ENCODE peak calls at places on chromosomes 4 and X, in ten cellular contexts. One of them, this sample, is unnamed.

GRCh38 chr4:15690020-15690809 is 8.6 kb downstream of the FAM200B start:
- DNase-seq in stimulated activated CD4-positive, alpha-beta T cell treated with anti-CD3 and anti-CD28 coated beads, TNF-alpha, amount 100 ng/mL, for 4 hours: no peak
- DNase-seq in RKO: peak; percentile 30
- DNase-seq in nephron progenitor cell: no peak
- DNase-seq in fibroblast of the aortic adventitia: peak; percentile 98
- DNase-seq in activated CD4-positive, alpha-beta T cell treated with anti-CD3 and anti-CD28 coated beads, Interleukin-2, amount 50 U/mL, for 4 hours: no peak
- DNase-seq in coronary artery: no peak
- DNase-seq in activated T-helper 1 cell treated with anti-CD3 and anti-CD28 coated beads, Interleukin-12 subunit alpha, Interleukin-12 subunit beta, Interleukin-2, Interleukin-4 antibody, amounts not matched to agents 30 ng/mL and 10 ng/mL and 1 ng/mL, durations not matched to agents 14 hours and 24 hours and 36 hours: no peak
- DNase-seq in endothelial cell: no peak
- DNase-seq in GM13977: no peak
- DNase-seq in this sample: no peak

GRCh38 chr4:30429813-30430466 is 290.2 kb upstream of the PCDH7 start:
- DNase-seq in stimulated activated CD4-positive, alpha-beta T cell treated with anti-CD3 and anti-CD28 coated beads, TNF-alpha, amount 100 ng/mL, for 4 hours: no peak
- DNase-seq in RKO: peak; percentile 89
- DNase-seq in nephron progenitor cell: no peak
- DNase-seq in fibroblast of the aortic adventitia: peak; percentile 74
- DNase-seq in activated CD4-positive, alpha-beta T cell treated with anti-CD3 and anti-CD28 coated beads, Interleukin-2, amount 50 U/mL, for 4 hours: no peak
- DNase-seq in coronary artery: no peak
- DNase-seq in activated T-helper 1 cell treated with anti-CD3 and anti-CD28 coated beads, Interleukin-12 subunit alpha, Interleukin-12 subunit beta, Interleukin-2, Interleukin-4 antibody, amounts not matched to agents 30 ng/mL and 10 ng/mL and 1 ng/mL, durations not matched to agents 14 hours and 24 hours and 36 hours: no peak
- DNase-seq in endothelial cell: no peak
- DNase-seq in GM13977: no peak
- DNase-seq in this sample: no peak

GRCh38 chr4:166165829-166166420 is 292.9 kb downstream of the TLL1 start:
- DNase-seq in stimulated activated CD4-positive, alpha-beta T cell treated with anti-CD3 and anti-CD28 coated beads, TNF-alpha, amount 100 ng/mL, for 4 hours: no peak
- DNase-seq in RKO: peak; percentile 82
- DNase-seq in nephron progenitor cell: peak; percentile 41
- DNase-seq in fibroblast of the aortic adventitia: peak; percentile 90
- DNase-seq in activated CD4-positive, alpha-beta T cell treated with anti-CD3 and anti-CD28 coated beads, Interleukin-2, amount 50 U/mL, for 4 hours: no peak
- DNase-seq in coronary artery: no peak
- DNase-seq in activated T-helper 1 cell treated with anti-CD3 and anti-CD28 coated beads, Interleukin-12 subunit alpha, Interleukin-12 subunit beta, Interleukin-2, Interleukin-4 antibody, amounts not matched to agents 30 ng/mL and 10 ng/mL and 1 ng/mL, durations not matched to agents 14 hours and 24 hours and 36 hours: no peak
- DNase-seq in endothelial cell: peak; percentile 40
- DNase-seq in GM13977: peak; percentile 41
- DNase-seq in this sample: peak; percentile 90

GRCh38 chr4:31518796-31519250 is 798.7 kb downstream of the PCDH7 start:
- DNase-seq in stimulated activated CD4-positive, alpha-beta T cell treated with anti-CD3 and anti-CD28 coated beads, TNF-alpha, amount 100 ng/mL, for 4 hours: no peak
- DNase-seq in RKO: peak; percentile 67
- DNase-seq in nephron progenitor cell: no peak
- DNase-seq in fibroblast of the aortic adventitia: peak; percentile 38
- DNase-seq in activated CD4-positive, alpha-beta T cell treated with anti-CD3 and anti-CD28 coated beads, Interleukin-2, amount 50 U/mL, for 4 hours: no peak
- DNase-seq in coronary artery: no peak
- DNase-seq in activated T-helper 1 cell treated with anti-CD3 and anti-CD28 coated beads, Interleukin-12 subunit alpha, Interleukin-12 subunit beta, Interleukin-2, Interleukin-4 antibody, amounts not matched to agents 30 ng/mL and 10 ng/mL and 1 ng/mL, durations not matched to agents 14 hours and 24 hours and 36 hours: no peak
- DNase-seq in endothelial cell: no peak
- DNase-seq in GM13977: no peak
- DNase-seq in this sample: no peak

GRCh38 chr4:5890063-5890727 is 2.7 kb downstream of the CRMP1 start:
- DNase-seq in stimulated activated CD4-positive, alpha-beta T cell treated with anti-CD3 and anti-CD28 coated beads, TNF-alpha, amount 100 ng/mL, for 4 hours: no peak
- DNase-seq in RKO: no peak
- DNase-seq in nephron progenitor cell: peak; percentile 83
- DNase-seq in fibroblast of the aortic adventitia: no peak
- DNase-seq in activated CD4-positive, alpha-beta T cell treated with anti-CD3 and anti-CD28 coated beads, Interleukin-2, amount 50 U/mL, for 4 hours: no peak
- DNase-seq in coronary artery: no peak
- DNase-seq in activated T-helper 1 cell treated with anti-CD3 and anti-CD28 coated beads, Interleukin-12 subunit alpha, Interleukin-12 subunit beta, Interleukin-2, Interleukin-4 antibody, amounts not matched to agents 30 ng/mL and 10 ng/mL and 1 ng/mL, durations not matched to agents 14 hours and 24 hours and 36 hours: no peak
- DNase-seq in endothelial cell: peak; percentile 71
- DNase-seq in GM13977: peak; percentile 43
- DNase-seq in this sample: peak; percentile 97

GRCh38 chrX:64894454-64895038 is 81.7 kb downstream of the ZC4H2 start:
- DNase-seq in stimulated activated CD4-positive, alpha-beta T cell treated with anti-CD3 and anti-CD28 coated beads, TNF-alpha, amount 100 ng/mL, for 4 hours: peak; percentile 4
- DNase-seq in RKO: peak; percentile 14
- DNase-seq in nephron progenitor cell: peak; percentile 19
- DNase-seq in fibroblast of the aortic adventitia: no peak
- DNase-seq in activated CD4-positive, alpha-beta T cell treated with anti-CD3 and anti-CD28 coated beads, Interleukin-2, amount 50 U/mL, for 4 hours: peak; percentile 0
- DNase-seq in coronary artery: no peak
- DNase-seq in activated T-helper 1 cell treated with anti-CD3 and anti-CD28 coated beads, Interleukin-12 subunit alpha, Interleukin-12 subunit beta, Interleukin-2, Interleukin-4 antibody, amounts not matched to agents 30 ng/mL and 10 ng/mL and 1 ng/mL, durations not matched to agents 14 hours and 24 hours and 36 hours: no peak
- DNase-seq in endothelial cell: peak; percentile 53
- DNase-seq in GM13977: peak; percentile 17
- DNase-seq in this sample: no peak

GRCh38 chrX:49276207-49276606 is 6.6 kb downstream of the PPP1R3F start:
- DNase-seq in stimulated activated CD4-positive, alpha-beta T cell treated with anti-CD3 and anti-CD28 coated beads, TNF-alpha, amount 100 ng/mL, for 4 hours: no peak
- DNase-seq in RKO: no peak
- DNase-seq in nephron progenitor cell: no peak
- DNase-seq in fibroblast of the aortic adventitia: no peak
- DNase-seq in activated CD4-positive, alpha-beta T cell treated with anti-CD3 and anti-CD28 coated beads, Interleukin-2, amount 50 U/mL, for 4 hours: no peak
- DNase-seq in coronary artery: no peak
- DNase-seq in activated T-helper 1 cell treated with anti-CD3 and anti-CD28 coated beads, Interleukin-12 subunit alpha, Interleukin-12 subunit beta, Interleukin-2, Interleukin-4 antibody, amounts not matched to agents 30 ng/mL and 10 ng/mL and 1 ng/mL, durations not matched to agents 14 hours and 24 hours and 36 hours: no peak
- DNase-seq in endothelial cell: no peak
- DNase-seq in GM13977: no peak
- DNase-seq in this sample: no peak

GRCh38 chr4:39941682-39942217 is 36.0 kb downstream of the PDS5A start:
- DNase-seq in stimulated activated CD4-positive, alpha-beta T cell treated with anti-CD3 and anti-CD28 coated beads, TNF-alpha, amount 100 ng/mL, for 4 hours: no peak
- DNase-seq in RKO: no peak
- DNase-seq in nephron progenitor cell: no peak
- DNase-seq in fibroblast of the aortic adventitia: no peak
- DNase-seq in activated CD4-positive, alpha-beta T cell treated with anti-CD3 and anti-CD28 coated beads, Interleukin-2, amount 50 U/mL, for 4 hours: no peak
- DNase-seq in coronary artery: no peak
- DNase-seq in activated T-helper 1 cell treated with anti-CD3 and anti-CD28 coated beads, Interleukin-12 subunit alpha, Interleukin-12 subunit beta, Interleukin-2, Interleukin-4 antibody, amounts not matched to agents 30 ng/mL and 10 ng/mL and 1 ng/mL, durations not matched to agents 14 hours and 24 hours and 36 hours: no peak
- DNase-seq in endothelial cell: no peak
- DNase-seq in GM13977: no peak
- DNase-seq in this sample: no peak

GRCh38 chr4:166274775-166275174 is 401.7 kb downstream of the TLL1 start:
- DNase-seq in stimulated activated CD4-positive, alpha-beta T cell treated with anti-CD3 and anti-CD28 coated beads, TNF-alpha, amount 100 ng/mL, for 4 hours: no peak
- DNase-seq in RKO: no peak
- DNase-seq in nephron progenitor cell: no peak
- DNase-seq in fibroblast of the aortic adventitia: no peak
- DNase-seq in activated CD4-positive, alpha-beta T cell treated with anti-CD3 and anti-CD28 coated beads, Interleukin-2, amount 50 U/mL, for 4 hours: no peak
- DNase-seq in coronary artery: no peak
- DNase-seq in activated T-helper 1 cell treated with anti-CD3 and anti-CD28 coated beads, Interleukin-12 subunit alpha, Interleukin-12 subunit beta, Interleukin-2, Interleukin-4 antibody, amounts not matched to agents 30 ng/mL and 10 ng/mL and 1 ng/mL, durations not matched to agents 14 hours and 24 hours and 36 hours: no peak
- DNase-seq in endothelial cell: no peak
- DNase-seq in GM13977: no peak
- DNase-seq in this sample: no peak

GRCh38 chr4:138790993-138791392 is 224.6 kb upstream of the NOCT start:
- DNase-seq in stimulated activated CD4-positive, alpha-beta T cell treated with anti-CD3 and anti-CD28 coated beads, TNF-alpha, amount 100 ng/mL, for 4 hours: no peak
- DNase-seq in RKO: no peak
- DNase-seq in nephron progenitor cell: no peak
- DNase-seq in fibroblast of the aortic adventitia: no peak
- DNase-seq in activated CD4-positive, alpha-beta T cell treated with anti-CD3 and anti-CD28 coated beads, Interleukin-2, amount 50 U/mL, for 4 hours: no peak
- DNase-seq in coronary artery: no peak
- DNase-seq in activated T-helper 1 cell treated with anti-CD3 and anti-CD28 coated beads, Interleukin-12 subunit alpha, Interleukin-12 subunit beta, Interleukin-2, Interleukin-4 antibody, amounts not matched to agents 30 ng/mL and 10 ng/mL and 1 ng/mL, durations not matched to agents 14 hours and 24 hours and 36 hours: no peak
- DNase-seq in endothelial cell: no peak
- DNase-seq in GM13977: no peak
- DNase-seq in this sample: no peak

GRCh38 chr4:82629238-82630000 is 67.6 kb upstream of the TMEM150C start:
- DNase-seq in stimulated activated CD4-positive, alpha-beta T cell treated with anti-CD3 and anti-CD28 coated beads, TNF-alpha, amount 100 ng/mL, for 4 hours: no peak
- DNase-seq in RKO: no peak
- DNase-seq in nephron progenitor cell: no peak
- DNase-seq in fibroblast of the aortic adventitia: peak; percentile 61
- DNase-seq in activated CD4-positive, alpha-beta T cell treated with anti-CD3 and anti-CD28 coated beads, Interleukin-2, amount 50 U/mL, for 4 hours: no peak
- DNase-seq in coronary artery: no peak
- DNase-seq in activated T-helper 1 cell treated with anti-CD3 and anti-CD28 coated beads, Interleukin-12 subunit alpha, Interleukin-12 subunit beta, Interleukin-2, Interleukin-4 antibody, amounts not matched to agents 30 ng/mL and 10 ng/mL and 1 ng/mL, durations not matched to agents 14 hours and 24 hours and 36 hours: no peak
- DNase-seq in endothelial cell: no peak
- DNase-seq in GM13977: no peak
- DNase-seq in this sample: no peak

GRCh38 chr4:124938836-124939235 is 226.3 kb upstream of the ANKRD50 start:
- DNase-seq in stimulated activated CD4-positive, alpha-beta T cell treated with anti-CD3 and anti-CD28 coated beads, TNF-alpha, amount 100 ng/mL, for 4 hours: no peak
- DNase-seq in RKO: no peak
- DNase-seq in nephron progenitor cell: no peak
- DNase-seq in fibroblast of the aortic adventitia: no peak
- DNase-seq in activated CD4-positive, alpha-beta T cell treated with anti-CD3 and anti-CD28 coated beads, Interleukin-2, amount 50 U/mL, for 4 hours: no peak
- DNase-seq in coronary artery: no peak
- DNase-seq in activated T-helper 1 cell treated with anti-CD3 and anti-CD28 coated beads, Interleukin-12 subunit alpha, Interleukin-12 subunit beta, Interleukin-2, Interleukin-4 antibody, amounts not matched to agents 30 ng/mL and 10 ng/mL and 1 ng/mL, durations not matched to agents 14 hours and 24 hours and 36 hours: no peak
- DNase-seq in endothelial cell: no peak
- DNase-seq in GM13977: no peak
- DNase-seq in this sample: no peak

GRCh38 chr4:153916273-153916755 is 127.4 kb upstream of the SFRP2 start:
- DNase-seq in stimulated activated CD4-positive, alpha-beta T cell treated with anti-CD3 and anti-CD28 coated beads, TNF-alpha, amount 100 ng/mL, for 4 hours: peak; percentile 1
- DNase-seq in RKO: no peak
- DNase-seq in nephron progenitor cell: no peak
- DNase-seq in fibroblast of the aortic adventitia: no peak
- DNase-seq in activated CD4-positive, alpha-beta T cell treated with anti-CD3 and anti-CD28 coated beads, Interleukin-2, amount 50 U/mL, for 4 hours: no peak
- DNase-seq in coronary artery: no peak
- DNase-seq in activated T-helper 1 cell treated with anti-CD3 and anti-CD28 coated beads, Interleukin-12 subunit alpha, Interleukin-12 subunit beta, Interleukin-2, Interleukin-4 antibody, amounts not matched to agents 30 ng/mL and 10 ng/mL and 1 ng/mL, durations not matched to agents 14 hours and 24 hours and 36 hours: no peak
- DNase-seq in endothelial cell: no peak
- DNase-seq in GM13977: peak; percentile 17
- DNase-seq in this sample: no peak

GRCh38 chrX:16826207-16826606 is 39.9 kb downstream of the TXLNG start:
- DNase-seq in stimulated activated CD4-positive, alpha-beta T cell treated with anti-CD3 and anti-CD28 coated beads, TNF-alpha, amount 100 ng/mL, for 4 hours: no peak
- DNase-seq in RKO: peak; percentile 81
- DNase-seq in nephron progenitor cell: no peak
- DNase-seq in fibroblast of the aortic adventitia: peak; percentile 77
- DNase-seq in activated CD4-positive, alpha-beta T cell treated with anti-CD3 and anti-CD28 coated beads, Interleukin-2, amount 50 U/mL, for 4 hours: no peak
- DNase-seq in coronary artery: no peak
- DNase-seq in activated T-helper 1 cell treated with anti-CD3 and anti-CD28 coated beads, Interleukin-12 subunit alpha, Interleukin-12 subunit beta, Interleukin-2, Interleukin-4 antibody, amounts not matched to agents 30 ng/mL and 10 ng/mL and 1 ng/mL, durations not matched to agents 14 hours and 24 hours and 36 hours: no peak
- DNase-seq in endothelial cell: no peak
- DNase-seq in GM13977: peak; percentile 44
- DNase-seq in this sample: peak; percentile 37

GRCh38 chr4:112058433-112058832 is 86.8 kb upstream of the FAM241A start:
- DNase-seq in stimulated activated CD4-positive, alpha-beta T cell treated with anti-CD3 and anti-CD28 coated beads, TNF-alpha, amount 100 ng/mL, for 4 hours: no peak
- DNase-seq in RKO: peak; percentile 30
- DNase-seq in nephron progenitor cell: no peak
- DNase-seq in fibroblast of the aortic adventitia: peak; percentile 11
- DNase-seq in activated CD4-positive, alpha-beta T cell treated with anti-CD3 and anti-CD28 coated beads, Interleukin-2, amount 50 U/mL, for 4 hours: no peak
- DNase-seq in coronary artery: no peak
- DNase-seq in activated T-helper 1 cell treated with anti-CD3 and anti-CD28 coated beads, Interleukin-12 subunit alpha, Interleukin-12 subunit beta, Interleukin-2, Interleukin-4 antibody, amounts not matched to agents 30 ng/mL and 10 ng/mL and 1 ng/mL, durations not matched to agents 14 hours and 24 hours and 36 hours: no peak
- DNase-seq in endothelial cell: no peak
- DNase-seq in GM13977: no peak
- DNase-seq in this sample: no peak

GRCh38 chrX:12975999-12976558 is 1.2 kb downstream of the TMSB4X start:
- DNase-seq in stimulated activated CD4-positive, alpha-beta T cell treated with anti-CD3 and anti-CD28 coated beads, TNF-alpha, amount 100 ng/mL, for 4 hours: no peak
- DNase-seq in RKO: no peak
- DNase-seq in nephron progenitor cell: peak; percentile 56
- DNase-seq in fibroblast of the aortic adventitia: peak; percentile 54
- DNase-seq in activated CD4-positive, alpha-beta T cell treated with anti-CD3 and anti-CD28 coated beads, Interleukin-2, amount 50 U/mL, for 4 hours: peak; percentile 36
- DNase-seq in coronary artery: no peak
- DNase-seq in activated T-helper 1 cell treated with anti-CD3 and anti-CD28 coated beads, Interleukin-12 subunit alpha, Interleukin-12 subunit beta, Interleukin-2, Interleukin-4 antibody, amounts not matched to agents 30 ng/mL and 10 ng/mL and 1 ng/mL, durations not matched to agents 14 hours and 24 hours and 36 hours: no peak
- DNase-seq in endothelial cell: no peak
- DNase-seq in GM13977: no peak
- DNase-seq in this sample: peak; percentile 52

GRCh38 chr4:150033937-150034336 is 44.3 kb upstream of the DCLK2 start:
- DNase-seq in stimulated activated CD4-positive, alpha-beta T cell treated with anti-CD3 and anti-CD28 coated beads, TNF-alpha, amount 100 ng/mL, for 4 hours: no peak
- DNase-seq in RKO: no peak
- DNase-seq in nephron progenitor cell: no peak
- DNase-seq in fibroblast of the aortic adventitia: peak; percentile 56
- DNase-seq in activated CD4-positive, alpha-beta T cell treated with anti-CD3 and anti-CD28 coated beads, Interleukin-2, amount 50 U/mL, for 4 hours: no peak
- DNase-seq in coronary artery: no peak
- DNase-seq in activated T-helper 1 cell treated with anti-CD3 and anti-CD28 coated beads, Interleukin-12 subunit alpha, Interleukin-12 subunit beta, Interleukin-2, Interleukin-4 antibody, amounts not matched to agents 30 ng/mL and 10 ng/mL and 1 ng/mL, durations not matched to agents 14 hours and 24 hours and 36 hours: no peak
- DNase-seq in endothelial cell: no peak
- DNase-seq in GM13977: no peak
- DNase-seq in this sample: peak; percentile 37

GRCh38 chr4:89704651-89705395 is 132.1 kb downstream of the SNCA start:
- DNase-seq in stimulated activated CD4-positive, alpha-beta T cell treated with anti-CD3 and anti-CD28 coated beads, TNF-alpha, amount 100 ng/mL, for 4 hours: no peak
- DNase-seq in RKO: no peak
- DNase-seq in nephron progenitor cell: no peak
- DNase-seq in fibroblast of the aortic adventitia: no peak
- DNase-seq in activated CD4-positive, alpha-beta T cell treated with anti-CD3 and anti-CD28 coated beads, Interleukin-2, amount 50 U/mL, for 4 hours: no peak
- DNase-seq in coronary artery: no peak
- DNase-seq in activated T-helper 1 cell treated with anti-CD3 and anti-CD28 coated beads, Interleukin-12 subunit alpha, Interleukin-12 subunit beta, Interleukin-2, Interleukin-4 antibody, amounts not matched to agents 30 ng/mL and 10 ng/mL and 1 ng/mL, durations not matched to agents 14 hours and 24 hours and 36 hours: no peak
- DNase-seq in endothelial cell: no peak
- DNase-seq in GM13977: no peak
- DNase-seq in this sample: peak; percentile 3

GRCh38 chr4:126957555-126958440 is 675.0 kb upstream of the INTU start:
- DNase-seq in stimulated activated CD4-positive, alpha-beta T cell treated with anti-CD3 and anti-CD28 coated beads, TNF-alpha, amount 100 ng/mL, for 4 hours: no peak
- DNase-seq in RKO: no peak
- DNase-seq in nephron progenitor cell: no peak
- DNase-seq in fibroblast of the aortic adventitia: peak; percentile 57
- DNase-seq in activated CD4-positive, alpha-beta T cell treated with anti-CD3 and anti-CD28 coated beads, Interleukin-2, amount 50 U/mL, for 4 hours: no peak
- DNase-seq in coronary artery: no peak
- DNase-seq in activated T-helper 1 cell treated with anti-CD3 and anti-CD28 coated beads, Interleukin-12 subunit alpha, Interleukin-12 subunit beta, Interleukin-2, Interleukin-4 antibody, amounts not matched to agents 30 ng/mL and 10 ng/mL and 1 ng/mL, durations not matched to agents 14 hours and 24 hours and 36 hours: no peak
- DNase-seq in endothelial cell: no peak
- DNase-seq in GM13977: no peak
- DNase-seq in this sample: no peak